ENCODE peak calls at places on chromosomes 4 and X, in four cellular contexts. One of them, this sample, is unnamed.

GRCh38 chr4:187685247-187685646 is 310.3 kb upstream of the ZFP42 start:
- DNase-seq in GM12864: no peak
- DNase-seq in body of pancreas: no peak
- DNase-seq in heart right ventricle: no peak
- DNase-seq in this sample: no peak

GRCh38 chr4:153497091-153497531 is 31.0 kb downstream of the TMEM131L start:
- DNase-seq in heart right ventricle: no peak
- DNase-seq in body of pancreas: no peak
- DNase-seq in GM12864: no peak
- DNase-seq in this sample: no peak

GRCh38 chr4:4387531-4388311 is 819 bp downstream of the NSG1 start:
- DNase-seq in body of pancreas: no peak
- DNase-seq in heart right ventricle: no peak
- DNase-seq in GM12864: no peak
- DNase-seq in this sample: no peak

GRCh38 chr4:8394125-8394524 is 46.4 kb downstream of the ACOX3 start:
- DNase-seq in body of pancreas: no peak
- DNase-seq in heart right ventricle: peak; percentile 79
- DNase-seq in GM12864: no peak
- DNase-seq in this sample: peak; percentile 72

GRCh38 chrX:15301924-15302323 is 13.5 kb downstream of the ASB11 start:
- DNase-seq in body of pancreas: peak; percentile 70
- DNase-seq in heart right ventricle: peak; percentile 23
- DNase-seq in GM12864: no peak
- DNase-seq in this sample: peak; percentile 16

GRCh38 chr4:183906736-183907651 is 1.9 kb downstream of the STOX2 start:
- DNase-seq in body of pancreas: peak; percentile 25
- DNase-seq in GM12864: no peak
- DNase-seq in heart right ventricle: no peak
- DNase-seq in this sample: peak; percentile 19

GRCh38 chr4:123505457-123506310 is 109.1 kb downstream of the SPRY1 start:
- DNase-seq in body of pancreas: peak; percentile 57
- DNase-seq in GM12864: no peak
- DNase-seq in heart right ventricle: peak; percentile 52
- DNase-seq in this sample: peak; percentile 79

GRCh38 chr4:149836546-149836945 is 20.9 kb upstream of the IQCM start:
- DNase-seq in body of pancreas: no peak
- DNase-seq in GM12864: no peak
- DNase-seq in heart right ventricle: no peak
- DNase-seq in this sample: no peak

GRCh38 chr4:152206185-152206584 is 329.7 kb downstream of the FBXW7 start:
- DNase-seq in body of pancreas: no peak
- DNase-seq in GM12864: no peak
- DNase-seq in heart right ventricle: no peak
- DNase-seq in this sample: no peak

GRCh38 chr4:78468272-78468671 is 83.3 kb upstream of the ANXA3 start:
- DNase-seq in heart right ventricle: no peak
- DNase-seq in GM12864: no peak
- DNase-seq in body of pancreas: no peak
- DNase-seq in this sample: no peak

GRCh38 chr4:77488882-77489281 is 116.7 kb upstream of the CXCL13 start:
- DNase-seq in heart right ventricle: peak; percentile 6
- DNase-seq in body of pancreas: no peak
- DNase-seq in GM12864: no peak
- DNase-seq in this sample: no peak

GRCh38 chr4:113935190-113935589 is 44.3 kb downstream of the ARSJ start:
- DNase-seq in GM12864: no peak
- DNase-seq in heart right ventricle: no peak
- DNase-seq in body of pancreas: no peak
- DNase-seq in this sample: no peak

GRCh38 chrX:135973025-135973547 is 702 bp downstream of the MMGT1 start:
- DNase-seq in body of pancreas: peak; percentile 9
- DNase-seq in GM12864: no peak
- DNase-seq in heart right ventricle: no peak
- DNase-seq in this sample: peak; percentile 19

GRCh38 chr4:7214359-7214758 is 22.0 kb downstream of the SORCS2 start:
- DNase-seq in heart right ventricle: no peak
- DNase-seq in body of pancreas: no peak
- DNase-seq in GM12864: no peak
- DNase-seq in this sample: no peak

GRCh38 chr4:148477276-148477675 is 35.1 kb upstream of the NR3C2 start:
- DNase-seq in body of pancreas: no peak
- DNase-seq in GM12864: no peak
- DNase-seq in heart right ventricle: no peak
- DNase-seq in this sample: no peak

GRCh38 chr4:124067031-124067430 is 645.5 kb downstream of the ANKRD50 start:
- DNase-seq in heart right ventricle: no peak
- DNase-seq in body of pancreas: no peak
- DNase-seq in GM12864: no peak
- DNase-seq in this sample: no peak

GRCh38 chrX:38426785-38427184 is 74.4 kb downstream of the OTC start:
- DNase-seq in heart right ventricle: no peak
- DNase-seq in body of pancreas: peak; percentile 18
- DNase-seq in GM12864: no peak
- DNase-seq in this sample: no peak

GRCh38 chrX:19680580-19680979 is 165.3 kb upstream of the MAP3K15 start:
- DNase-seq in GM12864: no peak
- DNase-seq in heart right ventricle: no peak
- DNase-seq in body of pancreas: no peak
- DNase-seq in this sample: no peak

GRCh38 chrX:37060999-37061398 is 52.8 kb downstream of the FAM47C start:
- DNase-seq in GM12864: no peak
- DNase-seq in heart right ventricle: no peak
- DNase-seq in body of pancreas: no peak
- DNase-seq in this sample: no peak

GRCh38 chrX:4451591-4451990 is 738.1 kb upstream of the PRKX start:
- DNase-seq in heart right ventricle: no peak
- DNase-seq in GM12864: no peak
- DNase-seq in body of pancreas: no peak
- DNase-seq in this sample: no peak

GRCh38 chr4:124144302-124144701 is 568.2 kb downstream of the ANKRD50 start:
- DNase-seq in GM12864: no peak
- DNase-seq in heart right ventricle: no peak
- DNase-seq in body of pancreas: no peak
- DNase-seq in this sample: peak; percentile 17

GRCh38 chr4:18850763-18851331 is 829.3 kb upstream of the LCORL start:
- DNase-seq in body of pancreas: no peak
- DNase-seq in heart right ventricle: no peak
- DNase-seq in GM12864: no peak
- DNase-seq in this sample: no peak

GRCh38 chr4:1112821-1113182 is 562 bp downstream of the RNF212 start:
- DNase-seq in heart right ventricle: no peak
- DNase-seq in GM12864: no peak
- DNase-seq in body of pancreas: no peak
- DNase-seq in this sample: no peak

GRCh38 chr4:125428832-125429231 is 114.1 kb downstream of the FAT4 start:
- DNase-seq in heart right ventricle: no peak
- DNase-seq in GM12864: no peak
- DNase-seq in body of pancreas: no peak
- DNase-seq in this sample: no peak

GRCh38 chr4:76696109-76696508 is 201.8 kb downstream of the SOWAHB start:
- DNase-seq in body of pancreas: no peak
- DNase-seq in heart right ventricle: no peak
- DNase-seq in GM12864: no peak
- DNase-seq in this sample: no peak

GRCh38 chr4:176303938-176304337 is 15.8 kb upstream of the SPCS3 start:
- DNase-seq in heart right ventricle: no peak
- DNase-seq in body of pancreas: no peak
- DNase-seq in GM12864: no peak
- DNase-seq in this sample: no peak

GRCh38 chr4:41024556-41025491 is 189.5 kb downstream of the APBB2 start:
- DNase-seq in body of pancreas: no peak
- DNase-seq in GM12864: no peak
- DNase-seq in heart right ventricle: no peak
- DNase-seq in this sample: no peak

GRCh38 chrX:119826399-119826959 is 26.3 kb downstream of the UPF3B start:
- DNase-seq in heart right ventricle: no peak
- DNase-seq in GM12864: no peak
- DNase-seq in body of pancreas: no peak
- DNase-seq in this sample: no peak

GRCh38 chr4:158170691-158171455 is 2.0 kb downstream of the GASK1B start:
- DNase-seq in body of pancreas: peak; percentile 40
- DNase-seq in GM12864: no peak
- DNase-seq in heart right ventricle: peak; percentile 84
- DNase-seq in this sample: peak; percentile 84

GRCh38 chrX:148698221-148698620 is 197.8 kb downstream of the AFF2 start:
- DNase-seq in heart right ventricle: no peak
- DNase-seq in GM12864: no peak
- DNase-seq in body of pancreas: no peak
- DNase-seq in this sample: no peak
- H3K4me3 ChIP-seq in heart right ventricle: no peak overlapping the region
- H3K4me3 ChIP-seq in GM12864: no peak overlapping the region
- H3K4me3 ChIP-seq in body of pancreas: no peak overlapping the region
- H3K4me3 ChIP-seq in this sample: no peak overlapping the region

DNA sequence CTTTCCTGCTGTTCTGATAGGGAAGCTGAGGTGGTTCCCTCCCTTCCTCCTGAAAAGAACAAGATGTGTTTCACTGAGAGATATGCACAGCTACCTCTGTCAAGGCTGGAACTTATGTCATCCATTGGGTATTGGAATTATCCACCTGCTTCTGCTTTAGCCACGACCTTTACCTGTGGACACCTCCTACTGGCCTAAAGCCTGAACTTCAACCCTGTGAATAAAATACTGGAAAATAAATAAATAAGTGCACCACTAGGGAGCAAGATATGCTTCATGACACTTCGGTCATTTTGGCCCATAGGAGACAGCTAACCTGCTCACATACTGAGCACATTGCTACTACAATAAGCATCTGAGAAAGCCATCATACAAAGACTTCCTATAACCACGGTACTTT is 419.9 kb upstream of the NWD2 start:
- DNase-seq in heart right ventricle: no peak
- DNase-seq in body of pancreas: no peak
- DNase-seq in GM12864: no peak
- DNase-seq in this sample: no peak
- H3K4me3 ChIP-seq in heart right ventricle: no peak overlapping the region
- H3K4me3 ChIP-seq in body of pancreas: no peak overlapping the region
- H3K4me3 ChIP-seq in GM12864: no peak overlapping the region
- H3K4me3 ChIP-seq in this sample: no peak overlapping the region

GRCh38 chr4:163164591-163164990 is 2.1 kb downstream of the NAF1 start:
- DNase-seq in heart right ventricle: no peak
- DNase-seq in GM12864: no peak
- DNase-seq in body of pancreas: no peak
- DNase-seq in this sample: no peak
- H3K4me3 ChIP-seq in heart right ventricle: peak overlapping the region; percentile 77
- H3K4me3 ChIP-seq in GM12864: peak overlapping the region; percentile 60
- H3K4me3 ChIP-seq in body of pancreas: no peak overlapping the region
- H3K4me3 ChIP-seq in this sample: no peak overlapping the region

GRCh38 chr4:10104211-10104990 is 12.2 kb downstream of the WDR1 start:
- DNase-seq in heart right ventricle: no peak
- DNase-seq in GM12864: no peak
- DNase-seq in body of pancreas: no peak
- DNase-seq in this sample: no peak
- H3K4me3 ChIP-seq in heart right ventricle: no peak overlapping the region
- H3K4me3 ChIP-seq in GM12864: no peak overlapping the region
- H3K4me3 ChIP-seq in body of pancreas: no peak overlapping the region
- H3K4me3 ChIP-seq in this sample: no peak overlapping the region

GRCh38 chr4:105509291-105509690 is 35.4 kb upstream of the PPA2 start:
- DNase-seq in heart right ventricle: no peak
- DNase-seq in GM12864: no peak
- DNase-seq in body of pancreas: no peak
- DNase-seq in this sample: no peak

GRCh38 chr4:105509714-105510113 is 35.9 kb upstream of the PPA2 start:
- DNase-seq in heart right ventricle: no peak
- DNase-seq in body of pancreas: no peak
- DNase-seq in GM12864: no peak
- DNase-seq in this sample: no peak
- H3K4me3 ChIP-seq in heart right ventricle: no peak overlapping the region
- H3K4me3 ChIP-seq in body of pancreas: no peak overlapping the region
- H3K4me3 ChIP-seq in GM12864: no peak overlapping the region
- H3K4me3 ChIP-seq in this sample: no peak overlapping the region

DNA sequence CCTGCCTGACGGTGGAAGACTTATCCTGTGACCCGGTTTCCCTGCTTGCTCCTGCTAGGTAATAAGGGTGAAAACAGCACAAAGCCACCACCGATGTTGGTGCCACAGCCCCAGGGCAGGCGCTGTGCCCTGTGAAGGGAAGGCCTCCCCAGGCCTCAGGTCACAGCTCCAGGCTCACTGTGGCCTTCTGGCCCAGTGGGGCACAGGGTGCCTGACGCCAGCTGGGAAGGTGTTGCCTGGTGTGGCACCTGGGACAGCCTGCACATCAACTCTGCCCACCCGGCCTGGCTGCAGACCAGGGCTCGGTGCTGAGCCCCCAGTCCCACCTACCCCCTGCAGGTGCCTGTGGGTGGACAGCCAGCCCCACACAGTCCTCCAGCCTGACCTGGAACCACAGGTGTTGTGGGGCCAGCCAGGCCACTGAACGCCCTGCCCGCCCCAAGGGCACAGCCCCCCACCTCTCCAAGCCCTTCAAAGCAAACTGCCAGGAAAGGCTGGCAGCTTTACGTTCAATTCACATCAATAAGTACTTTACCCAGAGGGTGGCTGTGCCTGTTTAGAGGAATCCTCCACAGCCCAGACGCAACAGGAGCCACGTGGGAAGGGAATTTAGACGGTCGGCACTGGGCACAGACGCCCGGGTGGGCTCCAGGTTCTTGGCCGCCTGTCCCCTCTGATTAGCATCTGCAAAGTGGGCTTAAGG is 54.3 kb downstream of the ZFYVE28 start:
- DNase-seq in body of pancreas: no peak
- DNase-seq in GM12864: no peak
- DNase-seq in heart right ventricle: no peak
- DNase-seq in this sample: no peak
- H3K4me3 ChIP-seq in body of pancreas: no peak overlapping the region
- H3K4me3 ChIP-seq in GM12864: no peak overlapping the region
- H3K4me3 ChIP-seq in heart right ventricle: peak overlapping the region; percentile 56
- H3K4me3 ChIP-seq in this sample: peak overlapping the region; percentile 60

DNA sequence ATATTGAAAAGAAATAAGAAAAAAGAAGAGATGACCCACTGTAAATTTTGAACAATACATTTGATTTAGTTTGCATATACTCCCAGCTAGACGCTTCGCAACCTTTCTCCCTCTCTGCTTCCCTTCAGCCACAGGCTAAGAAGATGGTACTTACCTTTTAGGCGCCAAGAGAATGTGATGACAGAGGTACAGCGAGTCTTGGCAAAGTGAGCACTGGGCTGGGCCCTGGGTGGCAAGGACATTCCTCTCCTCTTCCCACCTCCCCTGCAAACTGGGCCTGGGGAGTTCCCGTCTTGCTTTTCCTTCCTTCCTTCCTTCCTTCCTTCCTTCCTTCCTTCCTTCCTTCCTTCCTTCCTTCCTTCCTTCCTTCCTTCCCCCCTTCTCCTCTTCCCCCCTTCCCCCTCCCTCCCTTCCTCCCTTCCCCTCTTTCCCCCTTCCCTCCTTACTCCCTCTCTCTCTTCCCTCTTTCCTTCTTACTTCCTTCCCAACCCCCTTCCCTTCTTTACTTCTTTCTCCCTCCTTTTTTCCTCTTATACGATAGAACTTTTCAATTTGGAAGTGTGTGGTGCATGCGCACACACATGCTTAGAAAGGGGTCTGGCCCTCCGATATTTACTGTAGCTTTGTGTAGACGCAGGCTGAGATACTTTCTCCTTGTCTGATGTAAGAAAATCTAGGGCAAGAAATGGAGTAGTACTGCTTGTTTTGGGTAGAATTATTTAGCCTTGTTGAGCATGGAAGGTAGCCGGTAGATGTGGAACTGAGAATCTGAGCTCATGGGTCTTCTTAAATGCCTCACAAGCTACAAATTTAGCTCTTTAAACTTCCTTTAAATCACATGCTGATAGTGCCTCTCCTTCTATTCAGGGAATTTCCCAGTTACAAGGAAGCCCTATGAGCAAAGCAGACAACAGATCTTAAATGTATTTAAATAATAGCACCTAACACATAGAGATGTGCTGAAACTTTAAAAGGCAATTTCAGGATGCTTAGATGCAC is 189.5 kb downstream of the GPAT3 start:
- DNase-seq in GM12864: no peak
- DNase-seq in body of pancreas: no peak
- DNase-seq in heart right ventricle: no peak
- DNase-seq in this sample: no peak
- H3K4me3 ChIP-seq in GM12864: no peak overlapping the region
- H3K4me3 ChIP-seq in body of pancreas: no peak overlapping the region
- H3K4me3 ChIP-seq in heart right ventricle: no peak overlapping the region
- H3K4me3 ChIP-seq in this sample: no peak overlapping the region

This sample was measured in testis.